ENCODE peak calls at places on chromosome 2, in seven cellular contexts. P, D, M, J, C, Z and G are unnamed samples.
A peak's percentile ranks its signal among the peaks of the same experiment; 100 is the strongest.

GRCh38 chr2:75853441-75853840 is 142.7 kb upstream of the GCFC2 start:
- DNase-seq in P (no peak), D (no peak), M (no peak), J (no peak), C (peak; percentile 89), Z (no peak), G (no peak)

GRCh38 chr2:221606369-221606768 is 34.3 kb upstream of the EPHA4 start:
- DNase-seq in P (no peak), D (no peak), M (no peak), J (no peak), C (no peak), Z (no peak), G (no peak)

GRCh38 chr2:121489944-121490585 is 40.6 kb upstream of the RNU4ATAC start:
- DNase-seq in P (no peak), D (no peak), M (no peak), J (no peak), C (no peak), Z (no peak), G (no peak)

GRCh38 chr2:175824243-175824642 is 177.8 kb downstream of the LNPK start:
- DNase-seq in P (no peak), D (no peak), M (no peak), J (no peak), C (no peak), Z (no peak), G (no peak)

GRCh38 chr2:100197643-100198153 is 55.3 kb upstream of the AFF3 start:
- DNase-seq in P (no peak), D (peak; percentile 91), M (peak; percentile 83), J (no peak), C (peak; percentile 51), Z (peak; percentile 49), G (peak; percentile 66)

GRCh38 chr2:109079590-109079989 is 49.4 kb upstream of the SH3RF3 start:
- DNase-seq in P (no peak), D (no peak), M (no peak), J (no peak), C (no peak), Z (no peak), G (no peak)

GRCh38 chr2:238169708-238170251 is 11.0 kb downstream of the ERFE start:
- DNase-seq in P (no peak), D (no peak), M (no peak), J (no peak), C (peak; percentile 88), Z (peak; percentile 99), G (no peak)

GRCh38 chr2:191221666-191222065 is 23.5 kb upstream of the MYO1B start:
- DNase-seq in P (no peak), D (no peak), M (no peak), J (no peak), C (no peak), Z (no peak), G (no peak)

GRCh38 chr2:113220970-113221708 is 47.4 kb downstream of the PSD4 start:
- DNase-seq in P (no peak), D (no peak), M (no peak), J (no peak), C (no peak), Z (no peak), G (no peak)

GRCh38 chr2:113180131-113180946 is 6.6 kb downstream of the PSD4 start:
- DNase-seq in P (no peak), D (peak; percentile 43), M (no peak), J (no peak), C (no peak), Z (no peak), G (no peak)

GRCh38 chr2:42971947-42972736 is 179.8 kb upstream of the HAAO start:
- DNase-seq in P (no peak), D (peak; percentile 36), M (no peak), J (no peak), C (no peak), Z (peak; percentile 49), G (no peak)

GRCh38 chr2:227804970-227805369 is 8.7 kb upstream of the CCL20 start:
- DNase-seq in P (no peak), D (no peak), M (no peak), J (no peak), C (no peak), Z (no peak), G (no peak)

GRCh38 chr2:197293252-197294007 is 17.1 kb downstream of the ANKRD44 start:
- DNase-seq in P (no peak), D (no peak), M (no peak), J (no peak), C (no peak), Z (no peak), G (no peak)

GRCh38 chr2:216985658-216986141 is 125.8 kb upstream of the TNP1 start:
- DNase-seq in P (peak; percentile 95), D (no peak), M (no peak), J (no peak), C (no peak), Z (no peak), G (peak; percentile 53)

GRCh38 chr2:3633089-3633981 is 24.7 kb upstream of the ALLC start:
- DNase-seq in P (no peak), D (peak; percentile 72), M (no peak), J (no peak), C (peak; percentile 47), Z (peak; percentile 22), G (peak; percentile 14)

GRCh38 chr2:224217962-224218347 is 178.9 kb upstream of the SERPINE2 start:
- DNase-seq in P (no peak), D (no peak), M (no peak), J (no peak), C (peak; percentile 69), Z (peak; percentile 99), G (no peak)

GRCh38 chr2:190607014-190607597 is 41.8 kb upstream of the NAB1 start:
- DNase-seq in P (no peak), D (no peak), M (no peak), J (no peak), C (peak; percentile 92), Z (peak; percentile 42), G (no peak)

GRCh38 chr2:51781691-51782090 is 749.8 kb upstream of the NRXN1 start:
- DNase-seq in P (no peak), D (no peak), M (no peak), J (no peak), C (no peak), Z (no peak), G (no peak)

GRCh38 chr2:73908689-73909652 is 16.2 kb downstream of the ACTG2 start:
- DNase-seq in P (no peak), D (no peak), M (no peak), J (no peak), C (no peak), Z (no peak), G (no peak)

GRCh38 chr2:234590076-234590475 is 93.2 kb upstream of the ARL4C start:
- DNase-seq in P (no peak), D (no peak), M (no peak), J (no peak), C (no peak), Z (no peak), G (no peak)

GRCh38 chr2:40130251-40130994 is 321.5 kb downstream of the SLC8A1 start:
- DNase-seq in P (no peak), D (no peak), M (no peak), J (peak; percentile 36), C (no peak), Z (peak; percentile 70), G (peak; percentile 42)

GRCh38 chr2:44970846-44971450 is 29.4 kb downstream of the SIX3 start:
- DNase-seq in P (no peak), D (no peak), M (no peak), J (no peak), C (peak; percentile 49), Z (peak; percentile 45), G (no peak)

GRCh38 chr2:57696016-57696415 is 350.6 kb upstream of the VRK2 start:
- DNase-seq in P (no peak), D (no peak), M (no peak), J (peak; percentile 20), C (peak; percentile 72), Z (no peak), G (no peak)

GRCh38 chr2:170241731-170242130 is 63.8 kb downstream of the MYO3B start:
- DNase-seq in P (no peak), D (no peak), M (no peak), J (no peak), C (no peak), Z (no peak), G (no peak)

GRCh38 chr2:1283020-1283801 is 130.1 kb upstream of the TPO start:
- DNase-seq in P (no peak), D (no peak), M (no peak), J (no peak), C (no peak), Z (no peak), G (no peak)

GRCh38 chr2:240401781-240402551 is 33.5 kb upstream of the GPC1 start:
- DNase-seq in P (no peak), D (peak; percentile 62), M (no peak), J (no peak), C (no peak), Z (no peak), G (no peak)

GRCh38 chr2:119431976-119432881 is 575 bp downstream of the TMEM37 start:
- DNase-seq in P (no peak), D (no peak), M (peak; percentile 71), J (no peak), C (peak; percentile 22), Z (peak; percentile 28), G (no peak)

GRCh38 chr2:37768491-37768925 is 97.1 kb upstream of the CDC42EP3 start:
- DNase-seq in P (no peak), D (no peak), M (no peak), J (no peak), C (peak; percentile 99), Z (peak; percentile 95), G (no peak)

GRCh38 chr2:45343618-45344017 is 267.4 kb downstream of the SRBD1 start:
- DNase-seq in P (no peak), D (no peak), M (no peak), J (no peak), C (no peak), Z (peak; percentile 20), G (no peak)

GRCh38 chr2:105617631-105618350 is 126.9 kb upstream of the NCK2 start:
- DNase-seq in P (no peak), D (no peak), M (no peak), J (no peak), C (peak; percentile 54), Z (no peak), G (no peak)

GRCh38 chr2:108535380-108535677 is 1.1 kb downstream of the LIMS1 start:
- DNase-seq in P (no peak), D (no peak), M (no peak), J (no peak), C (no peak), Z (no peak), G (no peak)

GRCh38 chr2:209525336-209525735 is 101.5 kb downstream of the MAP2 start:
- DNase-seq in P (no peak), D (no peak), M (no peak), J (no peak), C (no peak), Z (peak; percentile 40), G (no peak)

GRCh38 chr2:20838016-20838415 is 15.1 kb upstream of the LDAH start:
- DNase-seq in P (no peak), D (no peak), M (no peak), J (no peak), C (no peak), Z (no peak), G (no peak)

GRCh38 chr2:28276076-28276618 is 116.5 kb upstream of the FOSL2 start:
- DNase-seq in P (no peak), D (no peak), M (no peak), J (no peak), C (peak; percentile 100), Z (peak; percentile 97), G (no peak)

GRCh38 chr2:54634564-54635511 is 88.6 kb upstream of the EML6 start:
- DNase-seq in P (no peak), D (no peak), M (no peak), J (no peak), C (peak; percentile 94), Z (peak; percentile 68), G (no peak)

GRCh38 chr2:207258191-207258991 is 92.6 kb upstream of the KLF7 start:
- DNase-seq in P (peak; percentile 9), D (peak; percentile 89), M (peak; percentile 48), J (no peak), C (peak; percentile 99), Z (peak; percentile 100), G (peak; percentile 95)

GRCh38 chr2:163662141-163662780 is 73.5 kb downstream of the FIGN start:
- DNase-seq in P (no peak), D (no peak), M (no peak), J (no peak), C (peak; percentile 67), Z (peak; percentile 38), G (no peak)